ENCODE peak calls at places on chromosome 1, in seven cellular contexts. B, X, T, D, E, Q and G are unnamed samples.

GRCh38 chr1:100649128-100649527 is 70.4 kb upstream of the VCAM1 start:
- DNase-seq in B (no peak), X (no peak), T (peak; percentile 10), D (no peak), E (no peak), Q (no peak), G (no peak)

GRCh38 chr1:46996659-46997281 is 26.7 kb upstream of the CYP4X1 start:
- DNase-seq in B (no peak), X (no peak), T (no peak), D (no peak), E (peak; percentile 15), Q (no peak), G (no peak)

GRCh38 chr1:246784621-246785535 is 60.7 kb downstream of the SCCPDH start:
- DNase-seq in B (no peak), X (peak; percentile 77), T (no peak), D (no peak), E (peak; percentile 94), Q (no peak), G (no peak)

GRCh38 chr1:7229696-7230095 is 444.4 kb downstream of the CAMTA1 start:
- DNase-seq in B (no peak), X (no peak), T (no peak), D (no peak), E (no peak), Q (no peak), G (no peak)

GRCh38 chr1:4171480-4172450 is 271.7 kb upstream of the C1orf174 start:
- DNase-seq in B (peak; percentile 2), X (peak; percentile 80), T (no peak), D (no peak), E (no peak), Q (no peak), G (no peak)

GRCh38 chr1:156086256-156086662 is 4.0 kb upstream of the MEX3A start:
- DNase-seq in B (no peak), X (no peak), T (no peak), D (no peak), E (no peak), Q (peak; percentile 53), G (peak; percentile 65)

GRCh38 chr1:41615981-41616380 is 131.5 kb upstream of the EDN2 start:
- DNase-seq in B (no peak), X (no peak), T (no peak), D (no peak), E (no peak), Q (no peak), G (no peak)

GRCh38 chr1:154419620-154420020 is 14.5 kb downstream of the IL6R start:
- DNase-seq in B (no peak), X (peak; percentile 96), T (no peak), D (peak; percentile 65), E (peak; percentile 81), Q (peak; percentile 46), G (no peak)

GRCh38 chr1:10324627-10325026 is 74.2 kb upstream of the PGD start:
- DNase-seq in B (no peak), X (no peak), T (no peak), D (no peak), E (no peak), Q (no peak), G (no peak)

GRCh38 chr1:53384796-53385195 is 56.9 kb upstream of the LRP8 start:
- DNase-seq in B (no peak), X (no peak), T (no peak), D (no peak), E (peak; percentile 12), Q (no peak), G (no peak)

GRCh38 chr1:152745289-152745704 is 12.5 kb upstream of the KPRP start:
- DNase-seq in B (no peak), X (no peak), T (no peak), D (no peak), E (peak; percentile 28), Q (peak; percentile 35), G (peak; percentile 16)

GRCh38 chr1:180863158-180863775 is 49.4 kb upstream of the KIAA1614 start:
- DNase-seq in B (peak; percentile 33), X (no peak), T (peak; percentile 41), D (no peak), E (peak; percentile 45), Q (peak; percentile 60), G (no peak)

GRCh38 chr1:165943198-165943597 is 115.8 kb downstream of the UCK2 start:
- DNase-seq in B (no peak), X (no peak), T (no peak), D (no peak), E (no peak), Q (no peak), G (no peak)

GRCh38 chr1:175864625-175865024 is 121.2 kb upstream of the TNR start:
- DNase-seq in B (no peak), X (no peak), T (no peak), D (no peak), E (no peak), Q (no peak), G (no peak)

GRCh38 chr1:156922986-156923564 is 2.6 kb downstream of the LRRC71 start:
- DNase-seq in B (no peak), X (no peak), T (no peak), D (no peak), E (no peak), Q (no peak), G (no peak)

GRCh38 chr1:19596065-19596718 is 47.9 kb upstream of the NBL1 start:
- DNase-seq in B (peak; percentile 28), X (no peak), T (no peak), D (no peak), E (no peak), Q (no peak), G (peak; percentile 32)

GRCh38 chr1:59295603-59296002 is 1.3 kb upstream of the FGGY start:
- DNase-seq in B (no peak), X (no peak), T (peak; percentile 19), D (no peak), E (no peak), Q (no peak), G (no peak)

GRCh38 chr1:62466982-62467532 is 30.2 kb downstream of the USP1 start:
- DNase-seq in B (no peak), X (no peak), T (no peak), D (no peak), E (no peak), Q (no peak), G (no peak)